ENCODE peak calls at places on chromosomes 13 and 19, in nine cellular contexts. D, C, S, L, K, H, V, U and R are unnamed samples. For H3K4me1, the result is how much of the 10 kb centered on the place peaks cover.

GRCh38 chr19:8004723-8005513 is 523 bp downstream of the ELAVL1 start:
- DNase-seq in S (no peak), D (peak), H (no peak), L (peak), C (no peak), U (no peak), V (peak), K (no peak), R (no peak)

GRCh38 chr13:32659736-32660135 is 73.5 kb downstream of the PDS5B start:
- DNase-seq in S (no peak), U (no peak), L (no peak), H (no peak), V (no peak), K (no peak), C (no peak), D (no peak), R (no peak)

GRCh38 chr13:113098163-113098732 is 7.3 kb upstream of the F7 start:
- DNase-seq in H (no peak), U (no peak), S (no peak), L (no peak), V (no peak), C (no peak), D (no peak), K (no peak), R (no peak)

GRCh38 chr13:44368599-44369368 is 4.8 kb upstream of the SERP2 start:
- DNase-seq in C (no peak), S (no peak), D (no peak), L (no peak), H (no peak), U (no peak), K (no peak), V (no peak), R (no peak)

GRCh38 chr13:85509512-85509911 is 289.7 kb downstream of the SLITRK6 start:
- DNase-seq in L (no peak), C (no peak), D (no peak), S (no peak), U (no peak), V (no peak), K (no peak), H (no peak), R (no peak)

GRCh38 chr13:114234645-114235421 is at the start of gene CDC16:
- DNase-seq in U (peak), L (peak), V (peak), K (peak), S (peak), C (peak), H (peak), D (peak), R (peak)

GRCh38 chr13:78239681-78240080 is 321.1 kb upstream of the EDNRB start:
- DNase-seq in K (no peak), H (no peak), S (no peak), U (no peak), V (no peak), L (no peak), C (no peak), D (no peak), R (no peak)

GRCh38 chr13:88627071-88627470 is 955.9 kb downstream of the SLITRK5 start:
- DNase-seq in C (no peak), H (no peak), S (no peak), U (no peak), L (no peak), V (no peak), K (no peak), D (no peak), R (no peak)

GRCh38 chr13:20499986-20500385 is 25.7 kb downstream of the CRYL1 start:
- DNase-seq in C (no peak), L (no peak), D (no peak), S (no peak), V (no peak), H (no peak), K (no peak), U (no peak), R (no peak)

GRCh38 chr13:36904219-36904618 is 15.8 kb downstream of the SMAD9 start:
- DNase-seq in V (no peak), K (no peak), U (no peak), H (no peak), L (no peak), D (no peak), S (no peak), C (no peak), R (no peak)

DNA sequence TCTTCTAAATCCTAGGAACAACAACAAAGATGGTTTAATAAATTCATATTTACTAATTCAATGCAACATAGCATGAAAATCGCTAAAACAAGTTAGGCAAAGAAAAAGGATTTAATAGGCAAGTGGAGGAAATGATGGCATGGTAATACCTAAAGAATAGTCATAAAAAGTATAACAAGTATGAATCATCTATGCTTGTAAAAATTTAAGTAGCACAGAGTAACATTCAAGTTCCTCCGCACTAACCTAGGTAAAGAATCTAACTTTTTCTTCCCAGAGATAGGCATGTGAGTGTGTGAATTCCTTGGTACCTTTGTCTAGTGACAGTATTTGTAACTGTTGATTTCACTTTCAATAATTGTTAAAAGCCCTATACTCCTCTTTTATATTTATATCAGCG is 42.6 kb downstream of the RCBTB2 start:
- DNase-seq in K (no peak), C (no peak), V (no peak), U (no peak), S (no peak), D (no peak), H (no peak), L (no peak), R (no peak)
- H3K27ac ChIP-seq in K (no peak), C (no peak), V (no peak), U (no peak), S (no peak), D (no peak), H (no peak), L (no peak), R (no peak)

DNA sequence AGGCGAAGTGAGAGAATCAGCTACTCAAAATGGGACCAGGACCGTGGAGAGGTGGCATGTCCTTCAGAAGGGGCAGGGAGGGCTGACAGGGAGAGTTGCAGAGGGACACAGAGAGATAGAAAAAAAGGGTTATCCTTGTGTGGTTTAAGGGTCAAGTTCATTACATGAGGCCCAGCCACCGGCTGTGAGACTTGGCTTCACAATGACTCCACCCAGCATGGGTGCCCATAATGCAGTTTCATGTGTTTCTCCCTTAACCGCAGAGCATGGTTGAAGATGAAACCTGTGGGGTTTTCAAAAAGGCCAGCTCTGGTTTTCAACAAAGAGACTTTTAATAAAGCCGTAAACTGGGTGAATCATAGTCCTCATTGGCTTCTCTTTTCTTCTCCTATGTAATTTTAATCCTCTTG is 164.6 kb downstream of the KLF5 start:
- DNase-seq in K (no peak), C (no peak), H (no peak), V (no peak), D (no peak), S (no peak), U (no peak), L (no peak), R (no peak)
- TF ChIP-seq CTCF in K (no peak), C (no peak), H (no peak), V (no peak), D (no peak), S (no peak), U (no peak), L (no peak), R (no peak)

DNA sequence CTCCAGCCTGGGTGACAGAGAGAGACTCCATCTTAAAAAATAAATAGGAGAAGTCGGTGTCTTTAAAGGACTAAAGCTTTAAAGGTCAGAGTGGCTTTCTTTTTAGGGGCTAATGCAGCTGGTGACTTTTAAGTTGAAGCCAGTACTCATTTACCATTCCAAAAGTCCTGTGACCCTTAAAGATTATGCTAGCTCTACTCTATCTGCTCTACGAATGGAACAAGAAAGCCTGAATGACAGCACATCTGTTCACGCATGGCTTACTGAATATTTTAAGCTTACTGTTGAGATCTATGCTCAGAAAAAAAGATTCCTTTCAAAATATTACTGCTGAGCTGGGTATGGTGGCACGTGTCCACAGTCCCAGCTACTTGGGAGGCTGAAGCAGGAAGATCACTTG is 16.4 kb downstream of the TDRD12 start:
- DNase-seq in K (no peak), C (no peak), U (no peak), V (no peak), L (no peak), D (no peak), H (no peak), S (no peak), R (no peak)
- H3K4me1 ChIP-seq in K (under half), C (under half), U (under half), V (under half), L (under half), D (under half), H (under half), S (under half), R (under half)

DNA sequence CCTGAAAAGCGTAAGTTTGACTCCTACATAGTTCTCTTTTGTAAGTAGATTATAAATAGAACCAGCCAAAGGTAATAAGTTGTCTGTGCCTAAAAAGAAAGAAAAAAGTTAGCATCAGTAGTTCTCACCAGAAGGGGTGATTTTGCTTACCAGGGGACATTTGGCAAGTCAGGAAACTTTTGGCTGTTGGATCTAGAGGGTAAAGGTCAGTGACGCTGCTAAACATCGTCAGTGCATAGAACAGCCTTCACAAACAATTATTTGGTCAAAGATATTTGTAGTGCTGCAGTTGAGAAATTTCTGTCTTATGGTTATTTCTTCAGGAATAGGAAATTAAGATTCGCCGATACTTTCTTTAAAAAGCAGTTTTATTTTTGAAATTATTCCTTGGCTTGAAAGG is 2.0 kb downstream of the USPL1 start:
- DNase-seq in V (no peak), U (no peak), S (no peak), C (no peak), H (no peak), L (no peak), D (no peak), K (no peak), R (no peak)
- H3K27ac ChIP-seq in V (no peak), U (peak), S (peak), C (no peak), H (no peak), L (no peak), D (no peak), K (no peak), R (no peak)

GRCh38 chr13:99601535-99601934 is 100.3 kb downstream of the TM9SF2 start:
- DNase-seq in S (no peak), H (no peak), L (no peak), D (no peak), C (no peak), K (no peak), U (no peak), V (no peak), R (no peak)

GRCh38 chr13:99604636-99605035 is 103.4 kb downstream of the TM9SF2 start:
- DNase-seq in H (no peak), K (no peak), V (no peak), L (no peak), C (no peak), U (no peak), S (no peak), D (no peak), R (no peak)

GRCh38 chr13:99605417-99606321 is 104.4 kb downstream of the TM9SF2 start:
- DNase-seq in V (peak), S (peak), H (peak), L (peak), C (peak), K (peak), D (peak), U (no peak), R (peak)

GRCh38 chr13:99596180-99596579 is 94.9 kb downstream of the TM9SF2 start:
- DNase-seq in L (no peak), C (no peak), K (no peak), S (no peak), V (no peak), U (no peak), H (no peak), D (no peak), R (no peak)

DNA sequence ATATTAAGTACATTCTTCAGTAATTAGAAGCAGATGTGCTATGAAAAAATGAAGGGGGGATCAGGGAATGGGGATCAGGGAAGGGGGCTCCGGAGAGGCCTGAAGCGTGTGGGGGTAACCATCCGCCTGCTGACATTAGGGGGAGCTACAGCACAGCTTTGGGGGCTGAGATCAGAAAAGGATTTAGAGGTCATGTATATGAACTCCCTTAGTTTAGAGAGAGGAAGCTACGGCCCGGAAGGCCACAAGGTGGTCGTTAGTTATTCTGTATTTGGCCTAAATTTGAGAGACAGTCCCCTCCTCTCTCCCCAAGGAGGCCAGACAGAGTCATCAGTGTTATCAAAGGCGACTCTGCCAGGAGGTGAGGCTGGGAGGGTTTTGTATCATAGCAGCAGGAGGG is 99.0 kb downstream of the TM9SF2 start:
- DNase-seq in U (no peak), D (peak), K (no peak), C (no peak), S (no peak), L (peak), H (no peak), V (no peak), R (no peak)
- TF ChIP-seq CTCF in U (no peak), D (peak), K (no peak), C (no peak), S (no peak), L (peak), H (peak), V (no peak), R (no peak)

GRCh38 chr19:58475714-58476497 is at the start of gene ZNF446:
- DNase-seq in H (peak), C (peak), L (peak), S (peak), D (peak), V (peak), K (peak), U (peak), R (peak)

GRCh38 chr19:58476498-58477015 is 405 bp downstream of the ZNF446 start:
- DNase-seq in S (no peak), L (peak), D (no peak), V (no peak), K (no peak), H (no peak), C (no peak), U (no peak), R (no peak)

GRCh38 chr19:58479303-58479702 is 3.2 kb downstream of the ZNF446 start:
- DNase-seq in K (no peak), U (no peak), S (no peak), H (no peak), L (no peak), V (no peak), C (no peak), D (no peak), R (no peak)

GRCh38 chr19:58477130-58477529 is 978 bp downstream of the ZNF446 start:
- DNase-seq in V (no peak), K (no peak), U (no peak), H (no peak), C (no peak), S (no peak), L (no peak), D (no peak), R (no peak)

GRCh38 chr19:58477871-58478270 is 1.7 kb downstream of the ZNF446 start:
- DNase-seq in H (no peak), L (no peak), U (no peak), C (no peak), V (no peak), S (no peak), D (no peak), K (no peak), R (no peak)
- H3K4me1 ChIP-seq in H (under half), L (under half), U (under half), C (under half), V (under half), S (under half), D (under half), K (under half), R (under half)

DNA sequence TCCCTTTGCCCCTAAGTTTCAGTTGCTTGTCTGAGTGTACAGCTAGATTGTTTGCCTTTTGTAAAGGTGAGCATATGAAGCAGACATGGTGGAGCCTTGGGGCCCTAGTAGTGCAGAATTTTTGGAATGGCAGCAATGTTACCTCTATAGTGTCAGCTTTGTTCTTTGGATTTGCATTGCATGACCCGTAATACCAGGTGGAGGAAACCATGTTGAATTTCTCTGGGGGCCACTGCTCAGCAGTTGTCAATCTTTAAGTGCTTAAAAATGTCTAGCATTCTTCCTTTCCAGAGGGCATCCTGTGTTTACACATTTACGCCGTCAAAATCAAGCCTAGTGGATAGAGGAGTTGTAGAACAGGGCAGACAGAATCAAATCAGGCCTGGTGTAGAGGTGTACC is 303.3 kb downstream of the ATP8A2 start:
- DNase-seq in U (no peak), V (no peak), K (no peak), S (no peak), C (no peak), D (no peak), L (no peak), H (no peak), R (no peak)
- H3K27ac ChIP-seq in U (no peak), V (no peak), K (no peak), S (no peak), C (no peak), D (no peak), L (no peak), H (no peak), R (no peak)

DNA sequence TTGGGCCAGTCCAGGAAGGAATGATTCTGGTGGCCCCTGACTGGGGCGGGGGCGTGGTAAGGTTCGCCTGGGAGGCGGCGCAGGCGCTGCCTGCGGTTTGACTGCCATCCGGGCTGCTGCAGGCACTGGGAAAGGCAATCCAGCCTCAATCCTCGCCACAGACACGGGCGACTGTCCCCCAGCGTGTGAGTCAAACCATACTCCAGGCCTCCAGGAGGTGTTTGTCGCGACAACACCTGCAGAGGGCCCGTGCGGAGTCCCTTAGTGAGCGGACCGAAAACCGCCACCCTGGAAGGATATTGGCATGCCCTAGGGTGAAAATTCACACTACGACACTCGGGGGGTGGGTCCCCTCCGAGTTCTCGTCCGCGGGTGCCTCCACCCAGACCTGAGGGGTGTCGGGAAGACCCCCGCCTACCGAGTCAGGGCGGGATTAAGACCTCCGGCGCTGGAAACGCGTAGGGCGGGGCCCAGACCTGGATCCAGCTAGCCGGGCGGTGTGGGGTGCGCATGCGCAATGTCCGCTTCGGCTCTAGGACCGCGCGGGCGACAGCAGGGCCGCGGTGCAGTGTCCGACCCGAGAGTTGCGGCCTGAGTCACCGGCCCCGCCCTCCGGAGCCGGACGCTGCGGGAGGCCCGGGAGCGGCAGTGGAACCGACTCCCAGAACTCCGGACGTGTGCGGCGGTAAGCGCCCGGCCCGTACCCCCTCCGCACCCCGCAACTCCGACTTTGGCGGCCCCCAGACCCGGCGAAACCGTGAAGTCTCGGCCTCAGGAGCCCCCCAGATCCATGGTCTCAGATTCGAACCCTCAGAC is at the start of gene CAPNS1:
- DNase-seq in D (peak), L (peak), U (peak), V (peak), C (peak), K (peak), H (peak), S (peak), R (peak)
- TF ChIP-seq CTCF in D (peak), L (peak), U (no peak), V (peak), C (no peak), K (no peak), H (peak), S (peak), R (no peak)